ENCODE peak calls at places on chromosomes 1 and 21, in eight cellular contexts. One of them, this sample, is unnamed. For H3K9me3 and H3K4me1, the result is how much of the 10 kb centered on the place peaks cover.

GRCh38 chr1:172163479-172164215 is 256.8 kb upstream of the C1orf105 start:
- DNase-seq in tibial nerve: no peak
- DNase-seq in A549: no peak
- DNase-seq in neuronal stem cell: no peak
- DNase-seq in CD8-positive, alpha-beta memory T cell: no peak
- DNase-seq in cardiac muscle cell: peak
- DNase-seq in heart left ventricle: no peak
- DNase-seq in PC-3: no peak
- DNase-seq in this sample: no peak

GRCh38 chr1:114695430-114696093 is at the start of gene AMPD1:
- DNase-seq in heart left ventricle: no peak
- DNase-seq in cardiac muscle cell: peak
- DNase-seq in PC-3: peak
- DNase-seq in CD8-positive, alpha-beta memory T cell: no peak
- DNase-seq in tibial nerve: no peak
- DNase-seq in neuronal stem cell: no peak
- DNase-seq in A549: no peak
- DNase-seq in this sample: no peak

GRCh38 chr1:24805534-24806301 is 60.5 kb downstream of the CLIC4 start:
- DNase-seq in tibial nerve: no peak
- DNase-seq in neuronal stem cell: no peak
- DNase-seq in cardiac muscle cell: peak
- DNase-seq in heart left ventricle: no peak
- DNase-seq in A549: no peak
- DNase-seq in CD8-positive, alpha-beta memory T cell: no peak
- DNase-seq in PC-3: peak
- DNase-seq in this sample: no peak

GRCh38 chr1:36851087-36851486 is 183.2 kb downstream of the GRIK3 start:
- DNase-seq in tibial nerve: no peak
- DNase-seq in A549: no peak
- DNase-seq in heart left ventricle: no peak
- DNase-seq in neuronal stem cell: no peak
- DNase-seq in cardiac muscle cell: no peak
- DNase-seq in CD8-positive, alpha-beta memory T cell: no peak
- DNase-seq in PC-3: no peak
- DNase-seq in this sample: no peak

GRCh38 chr21:17466166-17466565 is 46.7 kb upstream of the CXADR start:
- DNase-seq in CD8-positive, alpha-beta memory T cell: no peak
- DNase-seq in neuronal stem cell: no peak
- DNase-seq in cardiac muscle cell: peak
- DNase-seq in tibial nerve: no peak
- DNase-seq in A549: peak
- DNase-seq in heart left ventricle: no peak
- DNase-seq in PC-3: peak
- DNase-seq in this sample: no peak

GRCh38 chr1:85278853-85279314 is 2.5 kb upstream of the BCL10 start:
- DNase-seq in neuronal stem cell: no peak
- DNase-seq in tibial nerve: peak
- DNase-seq in cardiac muscle cell: peak
- DNase-seq in A549: peak
- DNase-seq in PC-3: peak
- DNase-seq in CD8-positive, alpha-beta memory T cell: no peak
- DNase-seq in heart left ventricle: no peak
- DNase-seq in this sample: no peak

GRCh38 chr1:197360068-197360467 is 92.0 kb downstream of the CRB1 start:
- DNase-seq in heart left ventricle: no peak
- DNase-seq in A549: no peak
- DNase-seq in CD8-positive, alpha-beta memory T cell: no peak
- DNase-seq in cardiac muscle cell: peak
- DNase-seq in tibial nerve: no peak
- DNase-seq in PC-3: no peak
- DNase-seq in neuronal stem cell: no peak
- DNase-seq in this sample: no peak

GRCh38 chr1:50735443-50735842 is 224.6 kb downstream of the FAF1 start:
- DNase-seq in cardiac muscle cell: peak
- DNase-seq in CD8-positive, alpha-beta memory T cell: no peak
- DNase-seq in heart left ventricle: no peak
- DNase-seq in A549: peak
- DNase-seq in tibial nerve: no peak
- DNase-seq in PC-3: peak
- DNase-seq in neuronal stem cell: no peak
- DNase-seq in this sample: no peak

GRCh38 chr1:1429671-1430073 is 5.8 kb upstream of the VWA1 start:
- DNase-seq in CD8-positive, alpha-beta memory T cell: no peak
- DNase-seq in PC-3: no peak
- DNase-seq in heart left ventricle: peak
- DNase-seq in A549: peak
- DNase-seq in tibial nerve: no peak
- DNase-seq in neuronal stem cell: no peak
- DNase-seq in cardiac muscle cell: peak
- DNase-seq in this sample: no peak

GRCh38 chr1:245091818-245092637 is 62.8 kb upstream of the KIF26B start:
- DNase-seq in cardiac muscle cell: peak
- DNase-seq in neuronal stem cell: no peak
- DNase-seq in A549: peak
- DNase-seq in PC-3: peak
- DNase-seq in heart left ventricle: no peak
- DNase-seq in CD8-positive, alpha-beta memory T cell: no peak
- DNase-seq in tibial nerve: no peak
- DNase-seq in this sample: peak

GRCh38 chr1:6039031-6039430 is 6.7 kb upstream of the KCNAB2 start:
- DNase-seq in CD8-positive, alpha-beta memory T cell: no peak
- DNase-seq in PC-3: no peak
- DNase-seq in tibial nerve: no peak
- DNase-seq in cardiac muscle cell: no peak
- DNase-seq in A549: no peak
- DNase-seq in neuronal stem cell: no peak
- DNase-seq in heart left ventricle: no peak
- DNase-seq in this sample: no peak

GRCh38 chr1:64121766-64122385 is 81.5 kb upstream of the UBE2U start:
- DNase-seq in CD8-positive, alpha-beta memory T cell: no peak
- DNase-seq in neuronal stem cell: no peak
- DNase-seq in PC-3: no peak
- DNase-seq in cardiac muscle cell: no peak
- DNase-seq in tibial nerve: no peak
- DNase-seq in heart left ventricle: no peak
- DNase-seq in A549: no peak
- DNase-seq in this sample: no peak

GRCh38 chr1:101221945-101222429 is 14.8 kb upstream of the S1PR1 start:
- DNase-seq in PC-3: no peak
- DNase-seq in heart left ventricle: no peak
- DNase-seq in neuronal stem cell: no peak
- DNase-seq in tibial nerve: no peak
- DNase-seq in CD8-positive, alpha-beta memory T cell: no peak
- DNase-seq in cardiac muscle cell: no peak
- DNase-seq in A549: no peak
- DNase-seq in this sample: no peak

GRCh38 chr1:100861379-100861778 is 33.3 kb downstream of the EXTL2 start:
- DNase-seq in tibial nerve: no peak
- DNase-seq in PC-3: no peak
- DNase-seq in CD8-positive, alpha-beta memory T cell: no peak
- DNase-seq in neuronal stem cell: no peak
- DNase-seq in A549: no peak
- DNase-seq in cardiac muscle cell: peak
- DNase-seq in heart left ventricle: no peak
- DNase-seq in this sample: no peak

GRCh38 chr1:67937651-67938050 is 104.4 kb upstream of the GNG12 start:
- DNase-seq in tibial nerve: no peak
- DNase-seq in heart left ventricle: no peak
- DNase-seq in PC-3: no peak
- DNase-seq in A549: no peak
- DNase-seq in neuronal stem cell: no peak
- DNase-seq in cardiac muscle cell: peak
- DNase-seq in CD8-positive, alpha-beta memory T cell: no peak
- DNase-seq in this sample: no peak

GRCh38 chr1:22323141-22323845 is 128.4 kb upstream of the ZBTB40 start:
- DNase-seq in heart left ventricle: no peak
- DNase-seq in neuronal stem cell: no peak
- DNase-seq in CD8-positive, alpha-beta memory T cell: no peak
- DNase-seq in cardiac muscle cell: no peak
- DNase-seq in tibial nerve: no peak
- DNase-seq in A549: no peak
- DNase-seq in PC-3: no peak
- DNase-seq in this sample: no peak

GRCh38 chr1:225480825-225481434 is 53.1 kb upstream of the LBR start:
- DNase-seq in tibial nerve: no peak
- DNase-seq in A549: peak
- DNase-seq in CD8-positive, alpha-beta memory T cell: peak
- DNase-seq in cardiac muscle cell: peak
- DNase-seq in PC-3: peak
- DNase-seq in neuronal stem cell: no peak
- DNase-seq in heart left ventricle: no peak
- DNase-seq in this sample: no peak

GRCh38 chr1:207025144-207025880 is 7.2 kb downstream of the C1orf116 start:
- DNase-seq in tibial nerve: no peak
- DNase-seq in cardiac muscle cell: peak
- DNase-seq in PC-3: peak
- DNase-seq in CD8-positive, alpha-beta memory T cell: no peak
- DNase-seq in A549: peak
- DNase-seq in neuronal stem cell: no peak
- DNase-seq in heart left ventricle: no peak
- DNase-seq in this sample: no peak
- H3K9me3 ChIP-seq in tibial nerve: under half
- H3K9me3 ChIP-seq in cardiac muscle cell: under half
- H3K9me3 ChIP-seq in PC-3: under half
- H3K9me3 ChIP-seq in CD8-positive, alpha-beta memory T cell: under half
- H3K9me3 ChIP-seq in A549: under half
- H3K9me3 ChIP-seq in neuronal stem cell: under half
- H3K9me3 ChIP-seq in heart left ventricle: under half
- H3K9me3 ChIP-seq in this sample: under half

GRCh38 chr1:58391056-58391455 is 155.5 kb downstream of the OMA1 start:
- DNase-seq in tibial nerve: no peak
- DNase-seq in heart left ventricle: no peak
- DNase-seq in cardiac muscle cell: no peak
- DNase-seq in neuronal stem cell: no peak
- DNase-seq in CD8-positive, alpha-beta memory T cell: no peak
- DNase-seq in A549: no peak
- DNase-seq in PC-3: no peak
- DNase-seq in this sample: no peak
- H3K27ac ChIP-seq in tibial nerve: no peak
- H3K27ac ChIP-seq in heart left ventricle: no peak
- H3K27ac ChIP-seq in cardiac muscle cell: no peak
- H3K27ac ChIP-seq in neuronal stem cell: no peak
- H3K27ac ChIP-seq in CD8-positive, alpha-beta memory T cell: no peak
- H3K27ac ChIP-seq in A549: no peak
- H3K27ac ChIP-seq in PC-3: no peak
- H3K27ac ChIP-seq in this sample: no peak

DNA sequence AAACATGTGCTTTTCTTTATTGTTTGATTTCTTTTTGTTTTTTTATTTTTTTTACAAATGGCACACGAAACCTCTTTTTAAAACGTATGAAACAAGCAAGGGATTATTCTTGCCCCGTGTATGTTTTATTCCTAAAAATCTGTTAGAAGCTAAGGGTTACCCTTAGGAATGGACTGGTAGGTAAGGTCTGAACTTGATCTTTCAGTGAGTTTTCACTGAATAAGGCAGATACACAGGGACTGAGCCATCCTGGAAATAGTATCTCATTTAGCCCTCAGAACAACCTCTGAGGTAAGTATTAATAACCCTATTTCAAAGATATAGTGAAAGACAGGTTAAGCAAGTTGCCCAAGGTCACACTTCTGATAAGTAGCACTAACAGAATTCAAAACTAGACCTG is 6.0 kb downstream of the CD53 start:
- DNase-seq in cardiac muscle cell: no peak
- DNase-seq in PC-3: no peak
- DNase-seq in heart left ventricle: no peak
- DNase-seq in neuronal stem cell: no peak
- DNase-seq in tibial nerve: no peak
- DNase-seq in CD8-positive, alpha-beta memory T cell: no peak
- DNase-seq in A549: no peak
- DNase-seq in this sample: no peak
- H3K4me1 ChIP-seq in cardiac muscle cell: under half
- H3K4me1 ChIP-seq in PC-3: under half
- H3K4me1 ChIP-seq in heart left ventricle: under half
- H3K4me1 ChIP-seq in neuronal stem cell: under half
- H3K4me1 ChIP-seq in tibial nerve: under half
- H3K4me1 ChIP-seq in CD8-positive, alpha-beta memory T cell: half or more
- H3K4me1 ChIP-seq in A549: under half
- H3K4me1 ChIP-seq in this sample: under half

GRCh38 chr1:143660354-143660941 is 311.3 kb downstream of the FAM72C start:
- DNase-seq in neuronal stem cell: no peak
- DNase-seq in heart left ventricle: no peak
- DNase-seq in tibial nerve: no peak
- DNase-seq in PC-3: no peak
- DNase-seq in A549: no peak
- DNase-seq in CD8-positive, alpha-beta memory T cell: no peak
- DNase-seq in cardiac muscle cell: no peak
- DNase-seq in this sample: no peak
- H3K9me3 ChIP-seq in neuronal stem cell: under half
- H3K9me3 ChIP-seq in heart left ventricle: under half
- H3K9me3 ChIP-seq in tibial nerve: under half
- H3K9me3 ChIP-seq in PC-3: under half
- H3K9me3 ChIP-seq in A549: under half
- H3K9me3 ChIP-seq in CD8-positive, alpha-beta memory T cell: under half
- H3K9me3 ChIP-seq in cardiac muscle cell: under half
- H3K9me3 ChIP-seq in this sample: under half

DNA sequence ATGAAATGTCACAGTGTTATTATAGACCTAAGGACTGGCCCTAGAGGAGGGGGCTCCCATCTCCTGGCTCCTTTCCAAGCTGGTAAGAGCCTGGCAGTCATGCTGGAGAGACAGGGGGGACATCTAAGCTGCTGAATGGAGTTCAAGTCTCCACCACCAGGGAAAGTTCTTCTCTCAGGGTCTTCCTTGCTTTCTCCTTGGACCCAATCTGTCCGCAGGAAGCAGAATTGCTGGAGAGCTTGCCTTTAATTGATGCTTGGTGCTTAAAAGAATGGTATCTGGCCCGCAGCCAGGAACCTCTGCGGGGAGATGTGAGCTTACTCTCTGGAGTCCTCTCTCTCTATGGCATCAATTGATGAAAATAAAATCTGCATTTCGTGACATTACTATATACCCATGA is 25.1 kb downstream of the IRF2BP2 start:
- DNase-seq in heart left ventricle: no peak
- DNase-seq in PC-3: no peak
- DNase-seq in neuronal stem cell: no peak
- DNase-seq in tibial nerve: no peak
- DNase-seq in A549: no peak
- DNase-seq in cardiac muscle cell: peak
- DNase-seq in CD8-positive, alpha-beta memory T cell: no peak
- DNase-seq in this sample: peak
- H3K27ac ChIP-seq in heart left ventricle: peak
- H3K27ac ChIP-seq in PC-3: no peak
- H3K27ac ChIP-seq in neuronal stem cell: no peak
- H3K27ac ChIP-seq in tibial nerve: peak
- H3K27ac ChIP-seq in A549: peak
- H3K27ac ChIP-seq in cardiac muscle cell: peak
- H3K27ac ChIP-seq in CD8-positive, alpha-beta memory T cell: no peak
- H3K27ac ChIP-seq in this sample: peak

This sample was measured in psoas muscle.